ENCODE peak calls at places on chromosomes 16 and 17, in eight cellular contexts. J, P, Z, Y, G, D, B and U are unnamed samples.
A peak's percentile ranks its signal among the peaks of the same experiment; 100 is the strongest.

GRCh38 chr17:41464682-41465081 is 2.5 kb downstream of the KRT32 start:
- DNase-seq in J (peak; percentile 42), P (no peak), Z (peak; percentile 64), Y (no peak), G (no peak), D (peak; percentile 21), B (peak; percentile 60), U (no peak)

GRCh38 chr16:63361032-63361624 is 1324.9 kb upstream of the CDH8 start:
- DNase-seq in J (no peak), P (peak; percentile 75), Z (no peak), Y (peak; percentile 74), G (no peak), D (no peak), B (peak; percentile 17), U (no peak)

GRCh38 chr17:17140590-17140980 is 65.5 kb downstream of the PLD6 start:
- DNase-seq in J (no peak), P (no peak), Z (no peak), Y (no peak), G (no peak), D (no peak), B (no peak), U (no peak)

GRCh38 chr16:85448557-85449194 is 164.4 kb upstream of the GSE1 start:
- DNase-seq in J (no peak), P (no peak), Z (no peak), Y (no peak), G (no peak), D (no peak), B (no peak), U (no peak)

GRCh38 chr17:70808596-70808995 is 639.3 kb downstream of the KCNJ2 start:
- DNase-seq in J (no peak), P (peak; percentile 59), Z (no peak), Y (peak; percentile 5), G (no peak), D (no peak), B (no peak), U (no peak)

GRCh38 chr16:48131201-48131600 is 24.6 kb downstream of the ABCC12 start:
- DNase-seq in J (no peak), P (no peak), Z (no peak), Y (no peak), G (no peak), D (no peak), B (no peak), U (no peak)

GRCh38 chr17:5200360-5200759 is 8.7 kb upstream of the ZNF594 start:
- DNase-seq in J (no peak), P (no peak), Z (no peak), Y (no peak), G (no peak), D (no peak), B (no peak), U (no peak)

GRCh38 chr16:12318661-12319463 is 342.3 kb downstream of the SNX29 start:
- DNase-seq in J (no peak), P (no peak), Z (no peak), Y (no peak), G (no peak), D (no peak), B (no peak), U (no peak)

GRCh38 chr16:27579086-27579980 is 29.4 kb downstream of the KATNIP start:
- DNase-seq in J (no peak), P (no peak), Z (no peak), Y (no peak), G (no peak), D (no peak), B (no peak), U (no peak)

GRCh38 chr17:12631076-12631475 is 34.6 kb upstream of the MYOCD start:
- DNase-seq in J (no peak), P (no peak), Z (no peak), Y (no peak), G (no peak), D (peak; percentile 21), B (no peak), U (no peak)
- H3K27ac ChIP-seq in J (peak overlapping the region; percentile 63), P (no peak overlapping the region), Z (no peak overlapping the region), Y (no peak overlapping the region), G (peak overlapping the region; percentile 32), D (peak overlapping the region; percentile 97), B (peak overlapping the region; percentile 47), U (no peak overlapping the region)

GRCh38 chr16:67029249-67030096 is 524 bp downstream of the CBFB start:
- DNase-seq in J (peak; percentile 74), P (peak; percentile 25), Z (peak; percentile 73), Y (peak; percentile 68), G (peak; percentile 79), D (no peak), B (peak; percentile 77), U (peak; percentile 46)
- H3K27me3 ChIP-seq in J (no peaks in the 10 kb centered on the region), P (peaks cover 16% of the 10 kb centered on the region), Z (no peaks in the 10 kb centered on the region), Y (peaks cover 7% of the 10 kb centered on the region), G (no peaks in the 10 kb centered on the region), D (no peaks in the 10 kb centered on the region), B (no peaks in the 10 kb centered on the region), U (no peaks in the 10 kb centered on the region)

GRCh38 chr17:27485125-27485524 is 28.9 kb downstream of the KSR1 start:
- DNase-seq in J (no peak), P (no peak), Z (no peak), Y (no peak), G (no peak), D (no peak), B (no peak), U (no peak)
- H3K4me1 ChIP-seq in J (peaks cover 50% of the 10 kb centered on the region), P (peaks cover 40% of the 10 kb centered on the region), Z (peaks cover 7% of the 10 kb centered on the region), Y (peaks cover 15% of the 10 kb centered on the region), G (no peaks in the 10 kb centered on the region), D (peaks cover 11% of the 10 kb centered on the region), B (no peaks in the 10 kb centered on the region), U (peaks cover 16% of the 10 kb centered on the region)

DNA sequence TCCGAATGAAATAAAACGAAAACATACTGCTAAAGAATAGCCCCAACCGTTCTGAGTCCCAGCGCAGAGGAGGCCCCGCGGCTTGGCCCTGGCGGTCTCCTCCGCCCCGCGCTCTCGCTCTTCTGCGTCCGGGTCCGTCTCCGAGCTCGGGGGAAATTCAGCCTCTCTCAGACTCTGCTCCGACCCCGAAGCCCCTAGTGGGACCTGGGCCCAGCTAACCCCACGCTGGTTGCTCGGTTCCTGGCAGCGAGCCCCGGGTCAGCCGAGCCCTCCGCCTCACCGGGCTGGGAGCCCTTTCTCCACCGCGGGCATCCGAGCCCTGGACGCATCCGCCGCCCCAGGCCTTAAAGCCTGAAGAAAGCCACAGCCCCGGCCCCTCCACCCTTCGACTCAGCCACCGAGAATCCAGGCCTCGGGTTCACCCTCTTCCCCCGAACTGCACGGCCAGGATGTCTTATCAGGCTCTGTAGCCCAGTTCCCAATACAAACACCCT is 1.2 kb downstream of the TBX2 start:
- DNase-seq in J (no peak), P (no peak), Z (no peak), Y (peak; percentile 54), G (no peak), D (no peak), B (no peak), U (no peak)
- H3K27ac ChIP-seq in J (peak overlapping the region; percentile 93), P (no peak overlapping the region), Z (peak overlapping the region; percentile 58), Y (no peak overlapping the region), G (peak overlapping the region; percentile 41), D (peak overlapping the region; percentile 79), B (peak overlapping the region; percentile 94), U (no peak overlapping the region)

GRCh38 chr17:2928294-2928890 is 132.2 kb downstream of the RAP1GAP2 start:
- DNase-seq in J (no peak), P (no peak), Z (no peak), Y (no peak), G (no peak), D (no peak), B (no peak), U (no peak)

GRCh38 chr17:2925011-2925410 is 128.8 kb downstream of the RAP1GAP2 start:
- DNase-seq in J (no peak), P (no peak), Z (no peak), Y (no peak), G (no peak), D (no peak), B (no peak), U (no peak)

GRCh38 chr17:2929881-2930533 is 133.4 kb downstream of the OR1D5 start:
- DNase-seq in J (peak; percentile 35), P (peak; percentile 87), Z (no peak), Y (peak; percentile 87), G (no peak), D (no peak), B (peak; percentile 57), U (no peak)

GRCh38 chr17:2924211-2924610 is 128.0 kb downstream of the RAP1GAP2 start:
- DNase-seq in J (no peak), P (peak; percentile 73), Z (no peak), Y (peak; percentile 48), G (no peak), D (no peak), B (no peak), U (no peak)

DNA sequence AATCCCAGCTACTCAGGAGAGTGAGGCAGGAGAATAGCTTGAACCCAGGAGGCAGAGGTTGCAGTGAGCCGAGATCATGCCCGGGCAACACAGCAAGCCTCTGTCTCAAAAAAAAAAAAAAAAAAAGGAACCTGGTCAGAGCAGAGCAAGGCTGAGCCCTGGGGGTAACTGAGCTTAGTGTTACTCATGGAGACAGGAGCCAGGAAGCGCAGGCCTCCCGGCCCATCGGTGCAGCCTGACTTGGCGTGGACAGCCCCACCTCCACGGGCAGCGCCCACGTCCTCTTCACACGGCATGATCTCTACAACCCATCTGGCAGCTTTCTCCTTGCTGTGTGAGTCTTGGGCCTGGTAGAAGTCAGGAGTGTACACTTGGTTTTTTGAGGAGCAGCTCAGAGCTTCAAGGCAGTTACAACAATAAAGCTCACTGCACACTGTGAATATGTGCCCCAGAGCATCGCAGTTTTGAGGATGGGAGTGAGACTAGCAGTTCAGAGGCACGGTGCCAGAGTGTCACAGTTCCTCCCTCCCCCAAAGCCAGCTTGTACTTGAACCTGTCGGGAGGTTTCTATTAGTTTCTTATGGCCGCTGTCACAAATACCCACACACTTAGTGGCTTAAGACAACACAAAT is 129.9 kb downstream of the RAP1GAP2 start:
- DNase-seq in J (no peak), P (no peak), Z (no peak), Y (no peak), G (no peak), D (no peak), B (no peak), U (no peak)
- H3K27me3 ChIP-seq in J (no peaks in the 10 kb centered on the region), P (no peaks in the 10 kb centered on the region), Z (no peaks in the 10 kb centered on the region), Y (no peaks in the 10 kb centered on the region), G (no peaks in the 10 kb centered on the region), D (no peaks in the 10 kb centered on the region), B (no peaks in the 10 kb centered on the region), U (no peaks in the 10 kb centered on the region)